ENCODE peak calls at places on chromosomes 5 and 9, in four cellular contexts. J, W, L and X are unnamed samples.

GRCh38 chr9:16960084-16960483 is 89.6 kb upstream of the BNC2 start:
- DNase-seq in J (no peak), L (no peak), W (no peak), X (no peak)

GRCh38 chr5:134533115-134533815 is 7.8 kb downstream of the JADE2 start:
- DNase-seq in W (no peak), J (no peak), L (no peak), X (no peak)

GRCh38 chr9:87836951-87837715 is 45.5 kb upstream of the SPATA31E1 start:
- DNase-seq in J (no peak), L (no peak), W (no peak), X (no peak)

GRCh38 chr5:78016831-78017529 is 240.8 kb upstream of the TBCA start:
- DNase-seq in L (no peak), W (no peak), J (no peak), X (no peak)

GRCh38 chr9:116247791-116248343 is 94.3 kb downstream of the PAPPA start:
- DNase-seq in W (no peak), L (no peak), J (peak), X (no peak)

GRCh38 chr9:120839146-120839545 is 3.6 kb downstream of the PSMD5 start:
- DNase-seq in J (no peak), W (no peak), L (no peak), X (no peak)

GRCh38 chr5:115962565-115963402 is 509 bp downstream of the LVRN start:
- DNase-seq in J (no peak), L (no peak), W (no peak), X (peak)

GRCh38 chr9:21728781-21729180 is 73.7 kb upstream of the MTAP start:
- DNase-seq in L (no peak), W (no peak), J (no peak), X (no peak)

GRCh38 chr5:77076961-77077820 is 9.9 kb downstream of the ZBED3 start:
- DNase-seq in L (peak), J (no peak), W (no peak), X (peak)

GRCh38 chr9:117034862-117035261 is 347.8 kb downstream of the TRIM32 start:
- DNase-seq in W (no peak), L (no peak), J (no peak), X (peak)

GRCh38 chr9:70113403-70114022 is 69.9 kb downstream of the MAMDC2 start:
- DNase-seq in L (peak), W (no peak), J (peak), X (peak)

GRCh38 chr9:12817702-12818101 is 42.9 kb downstream of the LURAP1L start:
- DNase-seq in L (no peak), J (peak), W (no peak), X (no peak)

GRCh38 chr5:124746916-124747769 is 704 bp upstream of the ZNF608 start:
- DNase-seq in J (peak), L (peak), W (peak), X (peak)

GRCh38 chr5:169197343-169197742 is 103.6 kb downstream of the SLIT3 start:
- DNase-seq in W (no peak), J (no peak), L (no peak), X (no peak)

GRCh38 chr5:52661903-52662302 is 125.8 kb upstream of the ITGA1 start:
- DNase-seq in W (no peak), L (no peak), J (no peak), X (no peak)

GRCh38 chr5:35608881-35609779 is 8.5 kb upstream of the SPEF2 start:
- DNase-seq in L (no peak), W (no peak), J (no peak), X (no peak)

GRCh38 chr5:151692312-151692711 is 5.6 kb upstream of the SPARC start:
- DNase-seq in L (no peak), W (no peak), J (no peak), X (no peak)

GRCh38 chr5:10138385-10139057 is 111.2 kb downstream of the ATPSCKMT start:
- DNase-seq in L (no peak), W (no peak), J (no peak), X (no peak)

GRCh38 chr5:140181525-140181924 is 6.5 kb downstream of the CYSTM1 start:
- DNase-seq in J (no peak), L (no peak), W (no peak), X (no peak)

GRCh38 chr5:132086277-132086794 is 12.7 kb downstream of the CSF2 start:
- DNase-seq in J (no peak), W (no peak), L (peak), X (no peak)

GRCh38 chr5:111453747-111454146 is 58.6 kb downstream of the STARD4 start:
- DNase-seq in W (no peak), L (no peak), J (no peak), X (no peak)

GRCh38 chr9:80842976-80843506 is 846.3 kb downstream of the TLE1 start:
- DNase-seq in W (no peak), L (no peak), J (no peak), X (no peak)

GRCh38 chr9:23683476-23684095 is 142.5 kb downstream of the ELAVL2 start:
- DNase-seq in J (no peak), L (no peak), W (no peak), X (no peak)

GRCh38 chr5:91486638-91487037 is 103.5 kb upstream of the ARRDC3 start:
- DNase-seq in W (no peak), L (no peak), J (no peak), X (no peak)

GRCh38 chr9:137569609-137570203 is 9.0 kb downstream of the DPH7 start:
- DNase-seq in J (no peak), W (no peak), L (no peak), X (no peak)

GRCh38 chr5:73853091-73853490 is 227.1 kb downstream of the ARHGEF28 start:
- DNase-seq in J (no peak), W (peak), L (no peak), X (no peak)

GRCh38 chr5:177130211-177131018 is 3.2 kb upstream of the NSD1 start:
- DNase-seq in W (no peak), J (no peak), L (no peak), X (no peak)

GRCh38 chr9:113298311-113298710 is 4.9 kb downstream of the RNF183 start:
- DNase-seq in J (no peak), L (no peak), W (no peak), X (no peak)

GRCh38 chr5:179874136-179874535 is 15.5 kb upstream of the MRNIP start:
- DNase-seq in W (no peak), J (no peak), L (no peak), X (no peak)

GRCh38 chr5:179873711-179874110 is 15.1 kb upstream of the MRNIP start:
- DNase-seq in J (no peak), L (no peak), W (no peak), X (no peak)

GRCh38 chr5:179871506-179871905 is 12.9 kb upstream of the MRNIP start:
- DNase-seq in J (no peak), L (no peak), W (no peak), X (no peak)

GRCh38 chr5:179873176-179873575 is 14.6 kb upstream of the MRNIP start:
- DNase-seq in L (no peak), W (no peak), J (no peak), X (no peak)

GRCh38 chr5:179872356-179873160 is 13.9 kb upstream of the MRNIP start:
- DNase-seq in L (no peak), J (no peak), W (no peak), X (no peak)
- TF ChIP-seq ATF2 in L (no peak), J (no peak), W (no peak), X (no peak)

GRCh38 chr9:89191004-89191403 is 12.4 kb upstream of the SHC3 start:
- DNase-seq in W (no peak), L (no peak), J (peak), X (no peak)

GRCh38 chr9:89185980-89186379 is 7.4 kb upstream of the SHC3 start:
- DNase-seq in J (no peak), W (no peak), L (peak), X (peak)

GRCh38 chr9:89187950-89188349 is 9.3 kb upstream of the SHC3 start:
- DNase-seq in J (no peak), L (no peak), W (no peak), X (no peak)

GRCh38 chr9:89187541-89187940 is 8.9 kb upstream of the SHC3 start:
- DNase-seq in J (no peak), L (no peak), W (no peak), X (no peak)

GRCh38 chr9:89189215-89189614 is 10.6 kb upstream of the SHC3 start:
- DNase-seq in W (no peak), J (no peak), L (no peak), X (no peak)
- TF ChIP-seq SP1 in W (no peak), J (no peak), L (no peak), X (no peak)

GRCh38 chr9:125513634-125514413 is 193.2 kb downstream of the MAPKAP1 start:
- DNase-seq in J (peak), W (peak), L (peak), X (no peak)
- TF ChIP-seq CBFB in J (no peak), W (no peak), L (no peak), X (no peak)

DNA sequence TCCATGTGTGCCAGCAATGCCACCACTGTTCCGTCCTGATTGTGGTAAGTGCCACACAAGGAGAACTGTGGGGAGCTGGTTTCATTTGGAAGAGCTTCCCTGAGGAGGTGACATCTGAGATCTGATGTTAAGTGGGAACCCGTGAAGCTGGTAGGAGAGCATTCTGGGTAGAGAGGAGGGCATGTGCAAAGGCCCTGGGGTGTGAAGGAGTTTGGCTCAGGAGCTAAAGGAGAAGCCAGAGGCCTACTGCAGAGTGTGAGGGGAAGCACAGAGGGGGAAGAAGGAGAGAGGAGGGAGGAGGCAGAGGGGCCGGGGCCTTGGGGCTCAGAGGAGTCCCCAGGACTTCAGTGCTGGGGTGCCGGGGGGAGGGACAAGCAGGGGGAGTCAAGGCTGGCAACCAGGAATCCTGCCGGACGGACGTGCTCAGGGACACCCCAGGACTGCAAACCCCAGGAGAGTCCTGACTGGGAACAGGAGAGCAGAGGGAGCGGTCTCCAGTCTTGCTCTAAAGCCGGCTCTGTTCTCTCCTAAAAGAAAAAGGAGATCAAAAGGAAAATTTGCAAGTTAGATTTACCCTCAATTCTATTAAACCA is 19.7 kb downstream of the C9orf50 start:
- DNase-seq in J (no peak), W (no peak), L (no peak), X (no peak)
- TF ChIP-seq ATF2 in J (no peak), W (no peak), L (no peak), X (no peak)

GRCh38 chr9:133023117-133023890 is 7.5 kb upstream of the GTF3C5 start:
- DNase-seq in W (peak), L (no peak), J (no peak), X (peak)
- TF ChIP-seq SP1 in W (no peak), L (no peak), J (no peak), X (no peak)

GRCh38 chr9:133124123-133124948 is 3.3 kb upstream of the RALGDS start:
- DNase-seq in J (no peak), W (no peak), L (no peak), X (no peak)

GRCh38 chr9:133121200-133122166 is at the start of gene RALGDS:
- DNase-seq in J (peak), W (no peak), L (peak), X (peak)

GRCh38 chr9:133122605-133122934 is 1.5 kb upstream of the RALGDS start:
- DNase-seq in L (no peak), W (no peak), J (no peak), X (no peak)

GRCh38 chr9:133122167-133122550 is 1.1 kb upstream of the RALGDS start:
- DNase-seq in J (no peak), W (no peak), L (no peak), X (no peak)

GRCh38 chr9:133122935-133123611 is 2.0 kb upstream of the RALGDS start:
- DNase-seq in L (peak), J (no peak), W (no peak), X (no peak)
- TF ChIP-seq CBFB in L (no peak), J (no peak), W (no peak), X (no peak)